ENCODE peak calls at places on chromosomes 7 and 10, in eight cellular contexts. One of them, this sample, is unnamed.

GRCh38 chr7:10122573-10123100 is 851.0 kb upstream of the PHF14 start:
- DNase-seq in OCI-LY7: no peak
- DNase-seq in IMR-90: no peak
- DNase-seq in MG63: no peak
- DNase-seq in sigmoid colon: no peak
- DNase-seq in colonic mucosa: no peak
- DNase-seq in mesendoderm: peak
- DNase-seq in HFF-Myc: no peak
- DNase-seq in this sample: no peak

GRCh38 chr10:123044391-123044790 is 35.6 kb downstream of the ACADSB start:
- DNase-seq in OCI-LY7: no peak
- DNase-seq in IMR-90: peak
- DNase-seq in MG63: no peak
- DNase-seq in sigmoid colon: no peak
- DNase-seq in colonic mucosa: no peak
- DNase-seq in mesendoderm: peak
- DNase-seq in HFF-Myc: no peak
- DNase-seq in this sample: no peak

GRCh38 chr10:113027574-113028392 is 77.7 kb downstream of the TCF7L2 start:
- DNase-seq in OCI-LY7: no peak
- DNase-seq in IMR-90: no peak
- DNase-seq in MG63: no peak
- DNase-seq in sigmoid colon: peak
- DNase-seq in colonic mucosa: no peak
- DNase-seq in mesendoderm: peak
- DNase-seq in HFF-Myc: no peak
- DNase-seq in this sample: no peak

GRCh38 chr10:131852161-131852822 is 48.5 kb upstream of the PPP2R2D start:
- DNase-seq in OCI-LY7: no peak
- DNase-seq in IMR-90: no peak
- DNase-seq in MG63: no peak
- DNase-seq in sigmoid colon: peak
- DNase-seq in colonic mucosa: no peak
- DNase-seq in mesendoderm: no peak
- DNase-seq in HFF-Myc: no peak
- DNase-seq in this sample: no peak

GRCh38 chr7:69076566-69076965 is 521.7 kb upstream of the AUTS2 start:
- DNase-seq in OCI-LY7: no peak
- DNase-seq in IMR-90: no peak
- DNase-seq in MG63: no peak
- DNase-seq in sigmoid colon: no peak
- DNase-seq in colonic mucosa: no peak
- DNase-seq in mesendoderm: no peak
- DNase-seq in HFF-Myc: no peak
- DNase-seq in this sample: no peak

GRCh38 chr7:28258240-28258639 is 77.6 kb upstream of the JAZF1 start:
- DNase-seq in OCI-LY7: no peak
- DNase-seq in IMR-90: no peak
- DNase-seq in MG63: no peak
- DNase-seq in sigmoid colon: no peak
- DNase-seq in colonic mucosa: no peak
- DNase-seq in mesendoderm: no peak
- DNase-seq in HFF-Myc: no peak
- DNase-seq in this sample: no peak

GRCh38 chr7:80859272-80859970 is 59.4 kb downstream of the SEMA3C start:
- DNase-seq in OCI-LY7: no peak
- DNase-seq in IMR-90: peak
- DNase-seq in MG63: peak
- DNase-seq in sigmoid colon: peak
- DNase-seq in colonic mucosa: no peak
- DNase-seq in mesendoderm: no peak
- DNase-seq in HFF-Myc: no peak
- DNase-seq in this sample: no peak

GRCh38 chr10:17737021-17737965 is 14.7 kb upstream of the TMEM236 start:
- DNase-seq in OCI-LY7: peak
- DNase-seq in IMR-90: peak
- DNase-seq in MG63: peak
- DNase-seq in sigmoid colon: no peak
- DNase-seq in colonic mucosa: no peak
- DNase-seq in mesendoderm: peak
- DNase-seq in HFF-Myc: no peak
- DNase-seq in this sample: no peak

GRCh38 chr7:23712368-23713284 is 2.6 kb downstream of the STK31 start:
- DNase-seq in OCI-LY7: peak
- DNase-seq in IMR-90: peak
- DNase-seq in MG63: no peak
- DNase-seq in sigmoid colon: no peak
- DNase-seq in colonic mucosa: no peak
- DNase-seq in mesendoderm: peak
- DNase-seq in HFF-Myc: peak
- DNase-seq in this sample: no peak

GRCh38 chr10:79065853-79066252 is 2.9 kb upstream of the ZMIZ1 start:
- DNase-seq in OCI-LY7: no peak
- DNase-seq in IMR-90: no peak
- DNase-seq in MG63: no peak
- DNase-seq in sigmoid colon: peak
- DNase-seq in colonic mucosa: no peak
- DNase-seq in mesendoderm: no peak
- DNase-seq in HFF-Myc: no peak
- DNase-seq in this sample: no peak

GRCh38 chr10:78781251-78781913 is 287.4 kb upstream of the ZMIZ1 start:
- DNase-seq in OCI-LY7: no peak
- DNase-seq in IMR-90: no peak
- DNase-seq in MG63: no peak
- DNase-seq in sigmoid colon: no peak
- DNase-seq in colonic mucosa: no peak
- DNase-seq in mesendoderm: no peak
- DNase-seq in HFF-Myc: no peak
- DNase-seq in this sample: no peak

GRCh38 chr7:6057316-6058128 is 26.3 kb downstream of the ANKRD61 start:
- DNase-seq in OCI-LY7: no peak
- DNase-seq in IMR-90: no peak
- DNase-seq in MG63: peak
- DNase-seq in sigmoid colon: no peak
- DNase-seq in colonic mucosa: no peak
- DNase-seq in mesendoderm: peak
- DNase-seq in HFF-Myc: no peak
- DNase-seq in this sample: no peak

GRCh38 chr10:49649294-49649693 is 30.2 kb upstream of the C10orf53 start:
- DNase-seq in OCI-LY7: no peak
- DNase-seq in IMR-90: no peak
- DNase-seq in MG63: no peak
- DNase-seq in sigmoid colon: no peak
- DNase-seq in colonic mucosa: no peak
- DNase-seq in mesendoderm: peak
- DNase-seq in HFF-Myc: no peak
- DNase-seq in this sample: no peak

GRCh38 chr7:100162874-100163533 is 4.5 kb upstream of the TRAPPC14 start:
- DNase-seq in OCI-LY7: peak
- DNase-seq in IMR-90: no peak
- DNase-seq in MG63: no peak
- DNase-seq in sigmoid colon: no peak
- DNase-seq in colonic mucosa: peak
- DNase-seq in mesendoderm: peak
- DNase-seq in HFF-Myc: no peak
- DNase-seq in this sample: no peak

GRCh38 chr10:119370972-119371703 is 163.8 kb downstream of the GRK5 start:
- DNase-seq in OCI-LY7: no peak
- DNase-seq in IMR-90: peak
- DNase-seq in MG63: peak
- DNase-seq in sigmoid colon: peak
- DNase-seq in colonic mucosa: no peak
- DNase-seq in mesendoderm: no peak
- DNase-seq in HFF-Myc: peak
- DNase-seq in this sample: no peak

GRCh38 chr10:31769564-31769963 is 159.1 kb downstream of the ARHGAP12 start:
- DNase-seq in OCI-LY7: no peak
- DNase-seq in IMR-90: peak
- DNase-seq in MG63: no peak
- DNase-seq in sigmoid colon: no peak
- DNase-seq in colonic mucosa: no peak
- DNase-seq in mesendoderm: no peak
- DNase-seq in HFF-Myc: no peak
- DNase-seq in this sample: no peak

GRCh38 chr7:122674502-122674901 is 24.4 kb downstream of the RNF133 start:
- DNase-seq in OCI-LY7: no peak
- DNase-seq in IMR-90: no peak
- DNase-seq in MG63: peak
- DNase-seq in sigmoid colon: no peak
- DNase-seq in colonic mucosa: no peak
- DNase-seq in mesendoderm: no peak
- DNase-seq in HFF-Myc: no peak
- DNase-seq in this sample: no peak

GRCh38 chr10:36692759-36693158 is 432.6 kb upstream of the ANKRD30A start:
- DNase-seq in OCI-LY7: no peak
- DNase-seq in IMR-90: no peak
- DNase-seq in MG63: no peak
- DNase-seq in sigmoid colon: no peak
- DNase-seq in colonic mucosa: no peak
- DNase-seq in mesendoderm: no peak
- DNase-seq in HFF-Myc: no peak
- DNase-seq in this sample: no peak

DNA sequence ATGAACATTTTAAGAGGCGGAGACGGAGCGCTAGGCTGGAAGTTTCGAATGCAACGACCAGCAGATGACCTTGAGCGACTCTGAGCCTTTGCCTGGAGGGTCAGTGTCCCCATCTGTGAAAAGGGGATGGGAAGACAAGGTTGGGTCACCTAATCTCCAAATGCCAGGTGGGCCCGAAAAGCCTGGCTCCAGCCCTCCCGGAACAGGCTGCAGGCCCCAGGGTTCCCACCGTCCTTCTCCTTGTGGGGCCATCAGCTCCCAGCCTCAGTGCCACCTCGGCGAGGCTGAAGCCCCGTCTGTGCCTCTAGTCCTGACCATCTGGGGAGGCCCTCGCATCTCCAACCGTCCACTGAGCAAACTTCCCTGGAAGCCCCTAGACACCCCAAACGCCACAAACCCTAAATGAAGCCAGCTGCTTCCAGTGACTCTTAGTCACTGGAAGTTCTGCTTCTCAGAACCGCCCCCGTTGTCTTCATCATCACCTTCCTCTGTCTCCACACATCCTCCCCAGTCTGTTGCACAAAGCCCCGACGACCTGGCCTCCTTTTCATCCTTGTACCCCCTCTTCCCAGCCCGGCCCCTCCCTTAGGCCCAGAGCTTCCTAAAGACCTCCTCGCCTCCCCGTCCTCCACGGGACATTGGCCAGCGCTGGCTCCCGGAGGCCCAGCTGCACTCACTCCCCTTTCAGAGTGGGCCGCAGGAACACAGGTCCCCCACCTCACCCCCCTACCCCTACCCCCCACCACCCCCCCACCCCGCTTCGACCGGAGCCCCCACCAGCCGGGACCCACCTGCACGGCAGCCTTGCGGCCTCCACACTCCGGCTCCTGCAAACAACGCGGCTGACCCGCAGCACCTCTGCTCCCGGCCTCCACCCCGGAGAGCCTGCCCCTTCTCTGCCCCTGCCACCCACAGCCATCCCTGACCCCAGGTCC is 1.0 kb upstream of the DIP2C start:
- DNase-seq in OCI-LY7: no peak
- DNase-seq in IMR-90: peak
- DNase-seq in MG63: no peak
- DNase-seq in sigmoid colon: no peak
- DNase-seq in colonic mucosa: no peak
- DNase-seq in mesendoderm: no peak
- DNase-seq in HFF-Myc: no peak
- DNase-seq in this sample: peak
- H3K4me3 ChIP-seq in OCI-LY7: no peak
- H3K4me3 ChIP-seq in IMR-90: peak
- H3K4me3 ChIP-seq in MG63: peak
- H3K4me3 ChIP-seq in sigmoid colon: peak
- H3K4me3 ChIP-seq in colonic mucosa: peak
- H3K4me3 ChIP-seq in mesendoderm: peak
- H3K4me3 ChIP-seq in HFF-Myc: peak
- H3K4me3 ChIP-seq in this sample: peak

DNA sequence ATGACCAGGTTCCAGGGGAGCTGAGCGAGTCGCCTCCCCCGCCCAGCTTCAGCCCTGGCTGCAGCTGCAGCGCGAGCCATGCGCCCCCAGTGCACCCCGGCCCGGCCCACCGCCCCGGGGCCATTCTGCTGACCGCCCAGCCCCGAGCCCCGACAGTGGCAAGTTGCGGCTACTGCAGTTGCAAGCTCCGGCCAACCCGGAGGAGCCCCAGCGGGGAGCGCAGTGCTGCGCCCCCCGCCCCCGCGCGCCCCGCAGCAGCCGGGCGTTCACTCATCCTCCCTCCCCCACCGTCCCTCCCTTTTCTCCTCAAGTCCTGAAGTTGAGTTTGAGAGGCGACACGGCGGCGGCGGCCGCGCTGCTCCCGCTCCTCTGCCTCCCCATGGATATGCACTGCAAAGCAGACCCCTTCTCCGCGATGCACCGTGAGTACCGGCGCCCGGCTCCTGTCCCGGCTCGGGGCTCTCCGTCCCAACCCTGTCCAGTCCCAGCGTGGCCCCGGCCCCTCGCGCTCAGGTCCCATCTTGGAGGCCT is 565 bp downstream of the PAX2 start:
- DNase-seq in OCI-LY7: no peak
- DNase-seq in IMR-90: no peak
- DNase-seq in MG63: no peak
- DNase-seq in sigmoid colon: peak
- DNase-seq in colonic mucosa: no peak
- DNase-seq in mesendoderm: peak
- DNase-seq in HFF-Myc: no peak
- DNase-seq in this sample: no peak
- H3K4me3 ChIP-seq in OCI-LY7: no peak
- H3K4me3 ChIP-seq in IMR-90: no peak
- H3K4me3 ChIP-seq in MG63: peak
- H3K4me3 ChIP-seq in sigmoid colon: no peak
- H3K4me3 ChIP-seq in colonic mucosa: no peak
- H3K4me3 ChIP-seq in mesendoderm: no peak
- H3K4me3 ChIP-seq in HFF-Myc: no peak
- H3K4me3 ChIP-seq in this sample: peak

DNA sequence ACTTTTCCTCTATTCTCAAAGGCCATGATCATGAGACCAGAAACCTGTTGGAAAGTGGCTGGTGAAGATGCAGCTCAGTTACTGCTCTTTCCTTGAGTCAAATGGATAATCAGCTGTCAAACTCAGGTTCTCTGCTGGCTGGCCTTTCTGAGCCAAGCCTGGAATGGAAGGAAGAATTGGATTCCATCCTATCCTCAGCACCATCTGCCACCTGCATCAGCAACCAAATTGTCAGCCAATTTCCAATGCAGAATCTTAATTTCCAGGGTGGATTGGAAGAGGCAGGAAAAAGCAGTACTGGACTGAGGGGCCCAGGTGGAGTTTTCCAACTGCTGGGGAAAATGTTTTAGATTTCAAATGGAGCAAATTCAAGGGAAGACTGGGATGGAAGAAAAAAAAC is 631.7 kb downstream of the KCNMA1 start:
- DNase-seq in OCI-LY7: no peak
- DNase-seq in IMR-90: no peak
- DNase-seq in MG63: no peak
- DNase-seq in sigmoid colon: no peak
- DNase-seq in colonic mucosa: no peak
- DNase-seq in mesendoderm: no peak
- DNase-seq in HFF-Myc: no peak
- DNase-seq in this sample: no peak
- H3K4me3 ChIP-seq in OCI-LY7: no peak
- H3K4me3 ChIP-seq in IMR-90: no peak
- H3K4me3 ChIP-seq in MG63: no peak
- H3K4me3 ChIP-seq in sigmoid colon: no peak
- H3K4me3 ChIP-seq in colonic mucosa: no peak
- H3K4me3 ChIP-seq in mesendoderm: no peak
- H3K4me3 ChIP-seq in HFF-Myc: no peak
- H3K4me3 ChIP-seq in this sample: no peak

GRCh38 chr7:130998993-130999602 is 265.1 kb upstream of the KLF14 start:
- DNase-seq in OCI-LY7: no peak
- DNase-seq in IMR-90: peak
- DNase-seq in MG63: no peak
- DNase-seq in sigmoid colon: no peak
- DNase-seq in colonic mucosa: no peak
- DNase-seq in mesendoderm: peak
- DNase-seq in HFF-Myc: no peak
- DNase-seq in this sample: peak
- H3K4me3 ChIP-seq in OCI-LY7: no peak
- H3K4me3 ChIP-seq in IMR-90: no peak
- H3K4me3 ChIP-seq in MG63: no peak
- H3K4me3 ChIP-seq in sigmoid colon: no peak
- H3K4me3 ChIP-seq in colonic mucosa: no peak
- H3K4me3 ChIP-seq in mesendoderm: no peak
- H3K4me3 ChIP-seq in HFF-Myc: no peak
- H3K4me3 ChIP-seq in this sample: no peak

This sample was measured in vagina.